ENCODE peak calls at places on chromosomes 16 and 17, in ten cellular contexts. Z is transverse colon; A is IMR-90; F is stimulated activated CD4-positive, alpha-beta T cell treated with anti-CD3 and anti-CD28 coated beads, Interleukin-4, amount 100 ng/mL, for 24 hours; S is posterior cingulate gyrus; J is right cardiac atrium; E is activated T-helper 1 cell treated with anti-CD3 and anti-CD28 coated beads, Interleukin-2, amount 50 U/mL, for 16 hours; B is NCI-H2081; N is caudate nucleus; C is T-helper 17 cell. W is an unnamed sample.

GRCh38 chr16:50368410-50369132 is at the start of gene BRD7:
- DNase-seq in F (peak; percentile 65), N (peak; percentile 29), S (peak; percentile 58), A (peak; percentile 37), B (peak; percentile 57), Z (peak; percentile 64), C (peak; percentile 74), J (peak; percentile 87), E (peak; percentile 68), W (peak; percentile 83)

GRCh38 chr17:19319771-19320505 is 42.6 kb downstream of the B9D1 start:
- DNase-seq in J (peak; percentile 47), E (no peak), A (no peak), Z (no peak), S (no peak), N (no peak), C (no peak), F (no peak), B (no peak), W (no peak)

GRCh38 chr16:16083421-16084156 is 134.2 kb downstream of the ABCC1 start:
- DNase-seq in B (no peak), F (peak; percentile 54), N (no peak), E (no peak), C (no peak), Z (no peak), S (no peak), J (no peak), A (peak; percentile 61), W (no peak)

GRCh38 chr16:29644973-29645698 is 17.9 kb upstream of the SPN start:
- DNase-seq in N (no peak), A (no peak), B (no peak), S (no peak), F (no peak), C (no peak), Z (no peak), E (no peak), J (no peak), W (no peak)

GRCh38 chr16:11431915-11432465 is 86.7 kb downstream of the RMI2 start:
- DNase-seq in B (no peak), S (no peak), J (no peak), N (no peak), F (no peak), Z (no peak), C (no peak), A (peak; percentile 37), E (no peak), W (no peak)

GRCh38 chr17:73255671-73256181 is 6.0 kb downstream of the CPSF4L start:
- DNase-seq in N (peak; percentile 7), B (peak; percentile 25), A (peak; percentile 24), E (peak; percentile 30), F (peak; percentile 47), J (peak; percentile 74), S (peak; percentile 58), Z (peak; percentile 59), C (peak; percentile 32), W (peak; percentile 71)

GRCh38 chr17:43467981-43468541 is 15.7 kb upstream of the DHX8 start:
- DNase-seq in B (no peak), A (peak; percentile 85), S (peak; percentile 23), C (no peak), J (no peak), E (no peak), N (peak; percentile 13), F (no peak), Z (no peak), W (no peak)

GRCh38 chr17:31508310-31509094 is 117.0 kb downstream of the RAB11FIP4 start:
- DNase-seq in F (peak; percentile 68), Z (no peak), S (no peak), C (peak; percentile 47), N (no peak), B (no peak), E (peak; percentile 35), A (peak; percentile 8), J (peak; percentile 49), W (no peak)

GRCh38 chr16:11445486-11445885 is 100.2 kb downstream of the RMI2 start:
- DNase-seq in C (no peak), S (no peak), E (no peak), A (no peak), Z (no peak), B (no peak), J (no peak), F (no peak), N (no peak), W (no peak)

GRCh38 chr16:30867747-30868146 is 26.1 kb downstream of the BCL7C start:
- DNase-seq in N (no peak), J (no peak), Z (no peak), B (no peak), A (no peak), F (no peak), C (no peak), E (no peak), S (no peak), W (no peak)

GRCh38 chr16:30934827-30935557 is 11.6 kb downstream of the FBXL19 start:
- DNase-seq in J (no peak), E (no peak), S (peak; percentile 60), C (no peak), Z (peak; percentile 49), A (peak; percentile 55), N (no peak), B (peak; percentile 7), F (peak; percentile 42), W (peak; percentile 57)

GRCh38 chr17:61452301-61453290 is at the start of gene TBX4:
- DNase-seq in A (no peak), Z (no peak), C (no peak), B (no peak), J (no peak), E (no peak), N (no peak), F (no peak), S (no peak), W (no peak)

GRCh38 chr17:78269893-78270490 is 38.6 kb downstream of the TMEM235 start:
- DNase-seq in B (no peak), S (no peak), Z (no peak), E (no peak), A (no peak), N (no peak), J (no peak), F (no peak), C (no peak), W (no peak)

GRCh38 chr17:43094129-43094834 is 30.9 kb downstream of the BRCA1 start:
- DNase-seq in N (no peak), J (no peak), Z (no peak), C (no peak), B (no peak), E (no peak), F (no peak), A (peak; percentile 68), S (no peak), W (no peak)

GRCh38 chr17:78103311-78103710 is 25.2 kb downstream of the TMC6 start:
- DNase-seq in N (no peak), E (no peak), S (no peak), C (no peak), B (no peak), F (no peak), A (peak; percentile 7), Z (no peak), J (no peak), W (no peak)

GRCh38 chr16:26643519-26643918 is 423.2 kb upstream of the C16orf82 start:
- DNase-seq in J (no peak), Z (no peak), C (no peak), N (no peak), S (no peak), B (no peak), E (no peak), A (no peak), F (no peak), W (no peak)

GRCh38 chr16:22624038-22624656 is 113.5 kb downstream of the NPIPB5 start:
- DNase-seq in S (no peak), N (no peak), Z (no peak), C (no peak), E (no peak), F (no peak), J (no peak), A (no peak), B (peak; percentile 80), W (no peak)

GRCh38 chr17:41627316-41628072 is 3.1 kb upstream of the KRT17 start:
- DNase-seq in J (no peak), E (no peak), Z (no peak), A (no peak), N (no peak), S (no peak), C (no peak), B (no peak), F (no peak), W (peak; percentile 14)

W was measured in left ventricle myocardium superior.